ENCODE peak calls at places on chromosomes 4 and X, in seven cellular contexts. I is activated T-cell treated with anti-CD3 and anti-CD28 coated beads, Interleukin-2, amount 50 U/mL, for 72 hours; Z is activated CD4-positive, alpha-beta T cell treated with anti-CD3 and anti-CD28 coated beads, Interleukin-2, amount 50 U/mL, for 1 hour; L is foreskin fibroblast; H is GM19239; S is Right ventricle myocardium inferior; G is T-cell. M is an unnamed sample.

GRCh38 chr4:165403667-165404066 is 24.9 kb downstream of the CPE start:
- DNase-seq in I (no peak), Z (no peak), S (no peak), L (no peak), H (no peak), G (no peak), M (no peak)

GRCh38 chrX:133434197-133434820 is 19.0 kb upstream of the GPC4 start:
- DNase-seq in G (no peak), L (no peak), S (no peak), H (no peak), Z (no peak), I (no peak), M (no peak)

GRCh38 chrX:110042521-110042920 is 39.6 kb downstream of the TMEM164 start:
- DNase-seq in Z (no peak), H (no peak), G (no peak), S (no peak), L (no peak), I (no peak), M (no peak)

GRCh38 chrX:29541038-29541437 is 674.3 kb upstream of the MAGEB2 start:
- DNase-seq in Z (no peak), G (no peak), S (no peak), H (no peak), L (no peak), I (no peak), M (no peak)

GRCh38 chr4:4376074-4376473 is 10.8 kb upstream of the NSG1 start:
- DNase-seq in S (no peak), H (no peak), Z (no peak), L (no peak), I (no peak), G (no peak), M (no peak)

GRCh38 chr4:70061980-70062379 is 11.7 kb downstream of the HTN1 start:
- DNase-seq in G (no peak), S (no peak), L (no peak), I (no peak), Z (no peak), H (peak), M (no peak)

GRCh38 chr4:40395908-40396806 is 61.0 kb downstream of the CHRNA9 start:
- DNase-seq in S (peak), I (no peak), Z (no peak), G (no peak), L (no peak), H (no peak), M (peak)

GRCh38 chrX:71565634-71566033 is 12.6 kb upstream of the GCNA start:
- DNase-seq in L (no peak), H (no peak), S (no peak), G (no peak), I (no peak), Z (no peak), M (no peak)

GRCh38 chr4:55311792-55312490 is 34.1 kb upstream of the SRD5A3 start:
- DNase-seq in L (no peak), I (no peak), G (no peak), S (no peak), H (no peak), Z (no peak), M (no peak)

GRCh38 chr4:101067383-101067782 is 279.9 kb downstream of the PPP3CA start:
- DNase-seq in S (no peak), Z (no peak), I (no peak), G (no peak), H (no peak), L (no peak), M (no peak)

GRCh38 chr4:184748251-184748652 is 14.4 kb upstream of the CENPU start:
- DNase-seq in I (no peak), Z (no peak), L (no peak), S (peak), G (no peak), H (no peak), M (no peak)

GRCh38 chrX:118579417-118579816 is 83.8 kb downstream of the DOCK11 start:
- DNase-seq in L (no peak), H (no peak), G (no peak), Z (no peak), S (no peak), I (no peak), M (no peak)

GRCh38 chr4:87093443-87094123 is 126.8 kb downstream of the KLHL8 start:
- DNase-seq in G (no peak), H (peak), Z (peak), L (no peak), I (peak), S (no peak), M (peak)

GRCh38 chr4:174241162-174241561 is 42.3 kb downstream of the FBXO8 start:
- DNase-seq in L (no peak), Z (no peak), G (no peak), S (no peak), I (no peak), H (no peak), M (no peak)

GRCh38 chr4:114334808-114335739 is 263.5 kb upstream of the UGT8 start:
- DNase-seq in L (no peak), I (no peak), G (no peak), Z (no peak), H (no peak), S (no peak), M (no peak)

GRCh38 chr4:1451752-1452122 is 45.5 kb upstream of the NKX1-1 start:
- DNase-seq in L (no peak), G (no peak), I (no peak), Z (no peak), S (no peak), H (no peak), M (no peak)

GRCh38 chr4:137226900-137227299 is 305.4 kb downstream of the PCDH18 start:
- DNase-seq in S (no peak), Z (no peak), I (no peak), L (no peak), H (no peak), G (no peak), M (no peak)

GRCh38 chr4:67934628-67935027 is 28.7 kb downstream of the TMPRSS11A start:
- DNase-seq in H (no peak), Z (no peak), L (no peak), I (no peak), G (no peak), S (no peak), M (no peak)

M was measured in Daoy.